ENCODE peak calls at places on chromosomes 6 and 20, in four cellular contexts. I is GM12891, R is K562, B is GM12878. X is an unnamed sample.

GRCh38 chr20:20492521-20493334 is 124.8 kb downstream of the INSM1 start:
- DNase-seq in I (no peak), R (no peak), B (no peak), X (no peak)

GRCh38 chr20:34240698-34241615 is at the start of gene ASIP:
- DNase-seq in I (no peak), R (no peak), B (no peak), X (no peak)

GRCh38 chr6:138421608-138422007 is 17.6 kb downstream of the HEBP2 start:
- DNase-seq in I (no peak), R (no peak), B (no peak), X (no peak)

GRCh38 chr6:35808688-35809087 is 3.5 kb downstream of the LHFPL5 start:
- DNase-seq in I (no peak), R (no peak), B (no peak), X (no peak)

GRCh38 chr6:142893088-142893487 is 51.9 kb downstream of the HIVEP2 start:
- DNase-seq in I (no peak), R (no peak), B (no peak), X (no peak)

GRCh38 chr6:23600118-23600517 is 525.9 kb upstream of the NRSN1 start:
- DNase-seq in I (no peak), R (no peak), B (no peak), X (no peak)

GRCh38 chr20:53782612-53783246 is 189.1 kb upstream of the ZNF217 start:
- DNase-seq in I (no peak), R (no peak), B (no peak), X (no peak)

GRCh38 chr20:58408603-58409246 is 19.7 kb downstream of the VAPB start:
- DNase-seq in I (no peak), R (no peak), B (no peak), X (no peak)

GRCh38 chr6:126176266-126176665 is 163.6 kb upstream of the CENPW start:
- DNase-seq in I (no peak), R (peak; percentile 23), B (no peak), X (no peak)

GRCh38 chr20:41245086-41245707 is 72.3 kb downstream of the ZHX3 start:
- DNase-seq in I (no peak), R (no peak), B (no peak), X (no peak)

GRCh38 chr6:34227656-34228421 is 8.8 kb upstream of the HMGA1 start:
- DNase-seq in I (no peak), R (no peak), B (no peak), X (no peak)

GRCh38 chr20:62961799-62962198 is 9.3 kb downstream of the SLC17A9 start:
- DNase-seq in I (no peak), R (no peak), B (no peak), X (no peak)

GRCh38 chr6:20626165-20626564 is 91.9 kb downstream of the CDKAL1 start:
- DNase-seq in I (no peak), R (no peak), B (no peak), X (no peak)

GRCh38 chr20:56540415-56540814 is 7.4 kb downstream of the FAM209B start:
- DNase-seq in I (no peak), R (no peak), B (no peak), X (no peak)

GRCh38 chr6:136403166-136403980 is 113.7 kb upstream of the BCLAF1 start:
- DNase-seq in I (no peak), R (peak; percentile 76), B (no peak), X (peak; percentile 35)
- TF ChIP-seq SPI1 in I (no peak), R (no peak), B (no peak), X (no peak)

GRCh38 chr6:52305385-52305784 is 20.8 kb upstream of the MCM3 start:
- DNase-seq in I (no peak), R (no peak), B (no peak), X (no peak)
- TF ChIP-seq SPI1 in I (no peak), R (no peak), B (no peak), X (no peak)

DNA sequence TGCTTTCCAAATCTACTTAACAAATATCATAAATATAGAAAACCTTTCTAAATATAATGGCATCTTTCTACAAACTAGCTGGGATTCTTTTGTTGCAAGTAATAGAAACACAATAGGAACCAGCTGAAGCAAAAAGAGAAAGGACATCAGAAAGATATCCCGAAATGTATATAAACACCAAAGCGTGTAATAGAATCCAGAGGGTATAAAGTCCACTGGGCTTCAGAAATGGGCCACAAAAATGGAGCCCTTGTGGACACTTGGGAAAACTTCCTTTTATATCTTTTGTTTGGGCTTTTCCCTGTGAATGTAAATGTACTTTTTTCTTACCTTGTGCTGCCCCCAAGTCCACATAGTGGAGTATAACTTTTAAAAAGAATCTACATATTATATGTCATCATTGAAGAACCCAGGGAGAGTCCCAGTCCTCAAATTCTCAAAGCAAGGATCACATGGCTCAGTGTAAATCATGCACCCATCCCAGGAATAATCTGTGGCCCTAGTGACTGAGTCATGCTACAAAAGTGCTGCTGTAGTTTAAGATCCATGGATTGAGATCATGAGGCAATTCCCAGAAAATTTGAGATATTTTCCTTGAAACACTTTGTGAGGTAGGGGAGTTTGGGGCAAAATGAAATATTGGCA is 457.0 kb downstream of the EPM2A start:
- DNase-seq in I (no peak), R (no peak), B (no peak), X (no peak)
- TF ChIP-seq SPI1 in I (no peak), R (no peak), B (no peak), X (no peak)

GRCh38 chr20:38961530-38962043 is 557 bp upstream of the DHX35 start:
- DNase-seq in I (no peak), R (no peak), B (no peak), X (peak; percentile 25)
- TF ChIP-seq SPI1 in I (no peak), R (no peak), B (no peak), X (no peak)

GRCh38 chr6:43054206-43054943 is 724 bp upstream of the CUL7 start:
- DNase-seq in I (no peak), R (no peak), B (no peak), X (no peak)
- TF ChIP-seq SPI1 in I (no peak), R (no peak), B (no peak), X (no peak)

DNA sequence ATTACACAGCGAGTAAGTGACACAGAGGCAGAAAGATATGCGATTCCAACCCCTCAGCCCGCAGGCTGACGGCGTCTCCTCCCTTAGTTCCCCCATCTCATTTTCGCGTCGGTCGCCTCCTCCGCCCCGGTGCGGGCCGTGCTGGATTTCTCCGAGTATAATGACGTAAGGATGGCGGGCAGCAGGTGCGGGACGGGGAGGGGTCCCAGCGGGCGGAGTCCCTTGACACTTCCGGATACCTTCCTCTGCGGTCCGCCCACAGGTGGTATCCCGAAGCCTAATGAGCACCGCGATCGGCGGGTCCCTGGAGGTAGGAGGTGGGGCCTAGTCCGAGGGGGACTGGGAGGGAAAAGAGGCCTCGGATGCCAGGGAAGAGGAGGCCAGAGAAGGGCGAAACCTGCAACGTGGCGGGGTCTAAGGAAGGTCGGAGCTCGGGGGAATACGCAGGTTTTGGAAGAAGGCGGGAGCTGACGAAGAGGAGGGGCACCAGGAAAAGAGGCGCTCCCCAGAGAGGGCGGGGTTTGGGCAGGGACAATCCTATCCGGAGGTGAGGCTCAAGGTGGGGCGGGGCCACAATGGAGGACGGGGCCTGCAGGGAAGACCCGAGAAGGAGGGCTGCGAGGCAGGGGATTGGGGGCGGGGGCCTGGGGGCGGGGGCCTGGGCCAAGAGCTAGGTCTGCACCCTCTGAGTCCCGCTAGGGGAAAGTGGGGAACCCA is 3.6 kb downstream of the PRSS16 start:
- DNase-seq in I (peak; percentile 54), R (peak; percentile 97), B (peak; percentile 40), X (peak; percentile 5)
- TF ChIP-seq SPI1 in I (no peak), R (no peak), B (no peak), X (no peak)

DNA sequence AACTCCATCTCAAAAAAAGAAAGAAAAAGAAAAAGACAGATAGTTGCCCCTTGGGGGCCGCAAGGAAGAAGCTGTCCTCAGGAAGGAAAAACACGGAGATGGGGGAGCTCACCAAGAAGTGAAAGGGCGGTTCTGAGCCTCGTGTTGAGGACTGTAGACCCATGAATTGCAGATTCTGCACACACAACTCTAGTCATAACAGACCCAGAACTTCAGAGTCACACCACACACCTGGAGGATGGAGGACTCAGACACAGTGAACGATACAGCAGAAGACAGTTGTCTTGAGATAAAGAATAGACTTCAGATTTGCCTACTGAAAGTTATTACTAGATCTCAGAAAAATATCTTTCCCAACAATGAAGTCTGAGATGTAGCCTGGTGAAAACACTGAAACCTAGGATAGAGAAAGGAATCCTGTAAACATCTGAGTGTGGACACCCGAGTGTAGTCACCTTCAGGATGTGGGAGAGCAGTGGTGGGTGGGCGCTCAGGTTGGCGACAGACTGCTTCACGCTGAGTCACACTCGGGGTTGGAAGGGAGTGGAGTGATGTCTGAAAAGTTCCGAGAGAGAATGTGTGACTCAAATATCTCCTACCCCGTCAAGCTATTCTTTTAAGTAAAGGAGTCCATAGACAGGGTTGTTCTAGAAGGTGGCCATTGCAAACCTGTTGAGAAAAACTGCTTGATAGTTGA is 88.1 kb downstream of the MAP3K4 start:
- DNase-seq in I (no peak), R (peak; percentile 30), B (no peak), X (no peak)
- TF ChIP-seq SPI1 in I (no peak), R (no peak), B (no peak), X (no peak)

DNA sequence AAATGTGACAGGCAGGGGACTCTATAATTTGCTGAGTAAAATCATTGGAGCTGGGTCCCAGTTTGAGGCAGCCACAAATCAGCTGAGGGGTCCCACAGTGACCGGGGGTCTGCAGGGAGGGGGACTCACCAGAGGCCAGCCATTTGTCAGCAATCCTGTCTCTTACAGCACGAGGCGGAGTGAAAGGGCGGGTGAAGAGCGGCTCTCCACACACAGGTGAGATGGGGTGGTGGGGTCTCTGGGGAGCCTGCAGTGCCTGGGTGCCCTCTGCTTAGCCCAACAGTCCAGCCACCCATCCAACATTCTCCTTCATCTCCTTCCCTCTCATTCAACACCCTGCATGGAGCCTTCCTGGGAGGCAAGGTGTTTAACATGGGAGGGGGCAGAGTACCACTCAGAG is 728 bp downstream of the TMC2 start:
- DNase-seq in I (no peak), R (no peak), B (no peak), X (no peak)
- TF ChIP-seq SPI1 in I (no peak), R (no peak), B (no peak), X (no peak)

GRCh38 chr6:84089552-84089951 is 56.0 kb downstream of the MRAP2 start:
- DNase-seq in I (no peak), R (no peak), B (no peak), X (no peak)

GRCh38 chr6:84082693-84083265 is 49.2 kb downstream of the MRAP2 start:
- DNase-seq in I (no peak), R (no peak), B (no peak), X (no peak)

GRCh38 chr6:84089081-84089480 is 55.5 kb downstream of the MRAP2 start:
- DNase-seq in I (no peak), R (no peak), B (no peak), X (no peak)

GRCh38 chr6:84081222-84081621 is 47.6 kb downstream of the MRAP2 start:
- DNase-seq in I (no peak), R (no peak), B (no peak), X (no peak)

GRCh38 chr6:84086545-84087429 is 53.2 kb downstream of the MRAP2 start:
- DNase-seq in I (no peak), R (peak; percentile 47), B (no peak), X (no peak)
- TF ChIP-seq SPI1 in I (no peak), R (no peak), B (no peak), X (no peak)

X was measured in HL-60.